ENCODE peak calls at places on chromosome 11, in four cellular contexts. T, D, A and L are unnamed samples.

GRCh38 chr11:35943761-35944502 is at the start of gene LDLRAD3:
- DNase-seq in T (peak), A (peak), D (peak), L (no peak)

GRCh38 chr11:69293819-69294505 is at the start of gene MYEOV:
- DNase-seq in A (peak), D (peak), T (peak), L (peak)

GRCh38 chr11:32071811-32072210 is 19.1 kb upstream of the RCN1 start:
- DNase-seq in T (peak), A (peak), D (no peak), L (no peak)

GRCh38 chr11:23192256-23192655 is 332.0 kb upstream of the CCDC179 start:
- DNase-seq in D (no peak), T (no peak), A (no peak), L (no peak)

GRCh38 chr11:104076455-104076854 is 40.0 kb downstream of the DDI1 start:
- DNase-seq in A (no peak), T (no peak), D (no peak), L (no peak)

GRCh38 chr11:130522284-130522961 is 74.0 kb downstream of the ADAMTS15 start:
- DNase-seq in A (peak), D (peak), T (peak), L (no peak)

GRCh38 chr11:93169950-93170561 is 27.7 kb downstream of the SLC36A4 start:
- DNase-seq in T (peak), A (peak), D (no peak), L (no peak)

GRCh38 chr11:131301306-131301705 is 69.1 kb upstream of the NTM start:
- DNase-seq in T (no peak), D (no peak), A (no peak), L (no peak)

GRCh38 chr11:34053161-34053686 is 1.7 kb downstream of the CAPRIN1 start:
- DNase-seq in T (peak), D (peak), A (peak), L (no peak)

GRCh38 chr11:58905141-58905715 is 34.1 kb upstream of the GLYATL1 start:
- DNase-seq in T (no peak), A (peak), D (no peak), L (no peak)

GRCh38 chr11:91219501-91219900 is 996.7 kb upstream of the CHORDC1 start:
- DNase-seq in D (no peak), T (no peak), A (no peak), L (no peak)

GRCh38 chr11:115173136-115173535 is 331.1 kb downstream of the CADM1 start:
- DNase-seq in D (no peak), T (no peak), A (no peak), L (no peak)

GRCh38 chr11:47399860-47400812 is 8.3 kb upstream of the SLC39A13 start:
- DNase-seq in D (peak), A (peak), T (no peak), L (no peak)

GRCh38 chr11:121894581-121894980 is 221.4 kb downstream of the BLID start:
- DNase-seq in A (no peak), T (no peak), D (no peak), L (no peak)

GRCh38 chr11:12024314-12024926 is 16.0 kb upstream of the DKK3 start:
- DNase-seq in D (no peak), T (no peak), A (no peak), L (no peak)
- TF ChIP-seq NFIC in D (no peak), T (no peak), A (no peak), L (no peak)

DNA sequence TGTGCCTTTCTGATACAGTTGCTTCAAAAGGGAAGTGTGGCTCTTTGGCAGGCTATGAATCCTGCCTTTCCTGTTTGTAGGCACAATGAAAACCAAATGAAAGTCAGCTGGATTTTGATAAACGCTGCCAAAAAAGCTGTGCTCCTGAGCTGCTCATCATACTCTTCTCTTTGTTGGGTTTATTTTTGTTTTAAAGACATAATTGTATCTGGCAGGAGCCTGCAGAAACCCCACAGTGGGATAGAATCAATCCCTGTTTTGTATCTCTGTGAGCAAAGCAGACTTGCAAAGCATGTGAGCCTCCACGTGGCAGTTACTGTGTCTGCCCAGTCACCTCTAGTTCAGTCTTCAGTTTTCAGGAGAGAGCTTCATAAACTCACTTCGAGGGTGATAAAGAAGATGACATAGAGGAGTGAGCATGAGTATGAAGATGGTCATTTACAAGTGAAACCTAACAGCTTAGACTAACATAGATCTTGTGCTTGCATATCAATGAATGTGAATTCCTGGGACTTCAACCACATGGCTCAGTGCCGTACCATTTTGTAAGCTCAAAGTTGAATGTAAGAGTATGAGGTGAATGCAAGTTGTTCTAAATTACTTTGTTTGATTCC is 655.8 kb upstream of the KIRREL3 start:
- DNase-seq in D (no peak), A (no peak), T (no peak), L (no peak)
- TF ChIP-seq MXI1 in D (no peak), A (no peak), T (no peak), L (no peak)

GRCh38 chr11:113907681-113908080 is 3.1 kb downstream of the HTR3B start:
- DNase-seq in T (no peak), D (no peak), A (no peak), L (no peak)

GRCh38 chr11:113904379-113905101 is at the start of gene HTR3B:
- DNase-seq in D (no peak), A (no peak), T (no peak), L (no peak)

GRCh38 chr11:113906515-113906914 is 1.9 kb downstream of the HTR3B start:
- DNase-seq in T (peak), D (no peak), A (no peak), L (no peak)

GRCh38 chr11:113907155-113907554 is 2.6 kb downstream of the HTR3B start:
- DNase-seq in A (no peak), T (no peak), D (no peak), L (no peak)

DNA sequence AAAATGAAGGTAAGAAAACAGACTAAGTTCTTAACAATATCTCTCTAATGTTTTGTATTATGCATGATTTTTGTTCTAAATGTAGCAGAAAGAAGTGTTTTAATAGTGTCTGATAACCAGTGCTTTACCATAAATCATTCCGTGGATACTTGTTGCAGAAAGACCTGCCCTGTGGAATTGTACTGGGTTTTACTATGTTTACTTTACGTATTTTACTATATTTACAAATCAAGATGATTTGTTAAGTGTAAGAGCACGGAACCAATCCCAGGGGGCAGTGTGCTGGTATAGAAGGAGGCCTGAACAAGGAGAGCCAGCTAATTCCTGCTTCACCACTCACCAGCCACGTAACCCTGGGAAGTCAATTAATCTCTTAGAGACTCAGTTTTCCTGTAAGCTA is 1.4 kb downstream of the HTR3B start:
- DNase-seq in D (no peak), T (peak), A (no peak), L (no peak)
- TF ChIP-seq NFIC in D (no peak), T (no peak), A (no peak), L (no peak)

GRCh38 chr11:1281326-1281973 is 28.0 kb downstream of the TOLLIP start:
- DNase-seq in A (no peak), D (no peak), T (no peak), L (no peak)
- TF ChIP-seq MXI1 in A (no peak), D (no peak), T (no peak), L (no peak)

DNA sequence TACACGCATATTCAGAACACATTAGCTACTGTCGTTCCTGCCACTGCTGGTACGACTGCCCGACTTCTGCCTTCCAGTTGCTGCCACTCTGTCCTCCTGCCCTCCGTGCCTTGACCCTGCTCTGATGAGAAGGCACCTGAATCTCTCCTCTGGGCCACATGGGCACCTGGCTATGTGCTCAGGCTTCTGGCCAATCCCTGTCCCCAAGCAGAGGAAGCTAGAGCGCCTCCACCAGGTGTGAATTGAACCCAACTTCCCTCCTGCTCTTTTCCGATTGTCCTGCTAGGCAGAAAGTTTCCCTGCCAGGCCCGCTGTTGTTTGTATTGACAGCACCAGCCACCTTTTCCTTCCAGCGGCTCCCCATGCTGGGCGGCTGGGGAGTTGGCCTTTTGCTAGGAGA is 117.9 kb downstream of the GRIK4 start:
- DNase-seq in D (no peak), T (no peak), A (no peak), L (no peak)
- TF ChIP-seq NFIC in D (no peak), T (no peak), A (no peak), L (no peak)

GRCh38 chr11:67382481-67383136 is 9.2 kb upstream of the RAD9A start:
- DNase-seq in D (peak), A (peak), T (peak), L (no peak)

GRCh38 chr11:67387518-67387917 is 4.3 kb upstream of the RAD9A start:
- DNase-seq in D (no peak), A (no peak), T (no peak), L (no peak)

GRCh38 chr11:67387074-67387473 is 4.7 kb upstream of the RAD9A start:
- DNase-seq in D (no peak), T (no peak), A (no peak), L (no peak)

GRCh38 chr11:67381244-67381972 is 8.0 kb upstream of the CLCF1 start:
- DNase-seq in T (no peak), D (no peak), A (no peak), L (no peak)

GRCh38 chr11:67384851-67385366 is 6.9 kb upstream of the RAD9A start:
- DNase-seq in D (no peak), T (no peak), A (no peak), L (no peak)
- TF ChIP-seq MXI1 in D (no peak), T (no peak), A (no peak), L (no peak)